ENCODE peak calls at places on chromosomes 6 and 20, in six cellular contexts. One of them, this sample, is unnamed.

GRCh38 chr20:25062841-25063240 is 4.9 kb upstream of the ACSS1 start:
- DNase-seq in caudate nucleus: no peak
- DNase-seq in right lobe of liver: no peak
- DNase-seq in CD8-positive, alpha-beta T cell: no peak
- DNase-seq in lower lobe of right lung: no peak
- DNase-seq in psoas muscle: peak; percentile 6
- DNase-seq in this sample: no peak

GRCh38 chr6:43256670-43257664 is 13.7 kb downstream of the TTBK1 start:
- DNase-seq in caudate nucleus: no peak
- DNase-seq in right lobe of liver: no peak
- DNase-seq in CD8-positive, alpha-beta T cell: no peak
- DNase-seq in lower lobe of right lung: no peak
- DNase-seq in psoas muscle: peak; percentile 7
- DNase-seq in this sample: no peak

GRCh38 chr20:63917811-63918210 is 22.9 kb downstream of the DNAJC5 start:
- DNase-seq in caudate nucleus: peak; percentile 20
- DNase-seq in right lobe of liver: no peak
- DNase-seq in CD8-positive, alpha-beta T cell: no peak
- DNase-seq in lower lobe of right lung: no peak
- DNase-seq in psoas muscle: no peak
- DNase-seq in this sample: peak; percentile 7

GRCh38 chr6:32177182-32177787 is 920 bp upstream of the RNF5 start:
- DNase-seq in caudate nucleus: peak; percentile 36
- DNase-seq in right lobe of liver: no peak
- DNase-seq in CD8-positive, alpha-beta T cell: no peak
- DNase-seq in lower lobe of right lung: no peak
- DNase-seq in psoas muscle: no peak
- DNase-seq in this sample: no peak

GRCh38 chr6:94769197-94769596 is 808.1 kb upstream of the MANEA start:
- DNase-seq in caudate nucleus: no peak
- DNase-seq in right lobe of liver: no peak
- DNase-seq in CD8-positive, alpha-beta T cell: no peak
- DNase-seq in lower lobe of right lung: no peak
- DNase-seq in psoas muscle: no peak
- DNase-seq in this sample: no peak

GRCh38 chr6:31495580-31495979 is 2.4 kb upstream of the MICB start:
- DNase-seq in caudate nucleus: no peak
- DNase-seq in right lobe of liver: no peak
- DNase-seq in CD8-positive, alpha-beta T cell: no peak
- DNase-seq in lower lobe of right lung: no peak
- DNase-seq in psoas muscle: no peak
- DNase-seq in this sample: peak; percentile 42

GRCh38 chr6:158086706-158087518 is 81.2 kb downstream of the SERAC1 start:
- DNase-seq in caudate nucleus: no peak
- DNase-seq in right lobe of liver: no peak
- DNase-seq in CD8-positive, alpha-beta T cell: no peak
- DNase-seq in lower lobe of right lung: peak; percentile 63
- DNase-seq in psoas muscle: no peak
- DNase-seq in this sample: no peak

GRCh38 chr20:57103146-57103800 is 163.2 kb downstream of the BMP7 start:
- DNase-seq in caudate nucleus: peak; percentile 41
- DNase-seq in right lobe of liver: no peak
- DNase-seq in CD8-positive, alpha-beta T cell: no peak
- DNase-seq in lower lobe of right lung: no peak
- DNase-seq in psoas muscle: no peak
- DNase-seq in this sample: no peak

GRCh38 chr6:32244946-32245398 is 21.1 kb upstream of the NOTCH4 start:
- DNase-seq in caudate nucleus: peak; percentile 27
- DNase-seq in right lobe of liver: peak; percentile 76
- DNase-seq in CD8-positive, alpha-beta T cell: peak; percentile 75
- DNase-seq in lower lobe of right lung: peak; percentile 83
- DNase-seq in psoas muscle: peak; percentile 89
- DNase-seq in this sample: peak; percentile 40

GRCh38 chr20:18288748-18289705 is 700 bp downstream of the ZNF133 start:
- DNase-seq in caudate nucleus: no peak
- DNase-seq in right lobe of liver: peak; percentile 24
- DNase-seq in CD8-positive, alpha-beta T cell: no peak
- DNase-seq in lower lobe of right lung: no peak
- DNase-seq in psoas muscle: peak; percentile 50
- DNase-seq in this sample: peak; percentile 6

GRCh38 chr6:85945454-85946185 is 302.9 kb upstream of the SYNCRIP start:
- DNase-seq in caudate nucleus: no peak
- DNase-seq in right lobe of liver: no peak
- DNase-seq in CD8-positive, alpha-beta T cell: no peak
- DNase-seq in lower lobe of right lung: no peak
- DNase-seq in psoas muscle: no peak
- DNase-seq in this sample: no peak

GRCh38 chr6:64224819-64225218 is 589.2 kb downstream of the PHF3 start:
- DNase-seq in caudate nucleus: no peak
- DNase-seq in right lobe of liver: peak; percentile 10
- DNase-seq in CD8-positive, alpha-beta T cell: no peak
- DNase-seq in lower lobe of right lung: no peak
- DNase-seq in psoas muscle: peak; percentile 53
- DNase-seq in this sample: no peak
- H3K27ac ChIP-seq in caudate nucleus: no peak overlapping the region
- H3K27ac ChIP-seq in right lobe of liver: no peak overlapping the region
- H3K27ac ChIP-seq in CD8-positive, alpha-beta T cell: no peak overlapping the region
- H3K27ac ChIP-seq in lower lobe of right lung: no peak overlapping the region
- H3K27ac ChIP-seq in psoas muscle: no peak overlapping the region
- H3K27ac ChIP-seq in this sample: no peak overlapping the region

DNA sequence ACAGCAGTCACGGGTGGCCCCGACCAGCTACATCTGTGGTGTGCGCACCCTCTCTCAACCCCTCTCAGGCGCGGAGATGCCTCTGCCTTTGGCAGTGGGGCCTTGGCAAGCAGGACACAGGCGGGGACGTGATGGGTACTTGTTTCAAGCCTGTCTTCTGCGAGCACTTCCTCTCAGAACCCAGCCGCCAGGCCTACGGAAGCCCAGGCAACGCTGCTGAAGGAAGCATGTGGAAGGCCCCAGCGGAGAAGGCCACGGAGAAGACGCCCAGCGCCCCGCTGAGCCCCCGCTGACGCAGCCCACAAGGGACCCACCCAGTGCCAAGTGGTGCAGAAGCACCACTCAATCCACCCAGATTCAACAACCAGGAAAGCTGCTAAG is 13.0 kb downstream of the SERPINB6 start:
- DNase-seq in caudate nucleus: no peak
- DNase-seq in right lobe of liver: peak; percentile 57
- DNase-seq in CD8-positive, alpha-beta T cell: no peak
- DNase-seq in lower lobe of right lung: peak; percentile 86
- DNase-seq in psoas muscle: peak; percentile 70
- DNase-seq in this sample: no peak
- H3K27ac ChIP-seq in caudate nucleus: no peak overlapping the region
- H3K27ac ChIP-seq in right lobe of liver: no peak overlapping the region
- H3K27ac ChIP-seq in CD8-positive, alpha-beta T cell: no peak overlapping the region
- H3K27ac ChIP-seq in lower lobe of right lung: peak overlapping the region; percentile 83
- H3K27ac ChIP-seq in psoas muscle: peak overlapping the region; percentile 51
- H3K27ac ChIP-seq in this sample: no peak overlapping the region

DNA sequence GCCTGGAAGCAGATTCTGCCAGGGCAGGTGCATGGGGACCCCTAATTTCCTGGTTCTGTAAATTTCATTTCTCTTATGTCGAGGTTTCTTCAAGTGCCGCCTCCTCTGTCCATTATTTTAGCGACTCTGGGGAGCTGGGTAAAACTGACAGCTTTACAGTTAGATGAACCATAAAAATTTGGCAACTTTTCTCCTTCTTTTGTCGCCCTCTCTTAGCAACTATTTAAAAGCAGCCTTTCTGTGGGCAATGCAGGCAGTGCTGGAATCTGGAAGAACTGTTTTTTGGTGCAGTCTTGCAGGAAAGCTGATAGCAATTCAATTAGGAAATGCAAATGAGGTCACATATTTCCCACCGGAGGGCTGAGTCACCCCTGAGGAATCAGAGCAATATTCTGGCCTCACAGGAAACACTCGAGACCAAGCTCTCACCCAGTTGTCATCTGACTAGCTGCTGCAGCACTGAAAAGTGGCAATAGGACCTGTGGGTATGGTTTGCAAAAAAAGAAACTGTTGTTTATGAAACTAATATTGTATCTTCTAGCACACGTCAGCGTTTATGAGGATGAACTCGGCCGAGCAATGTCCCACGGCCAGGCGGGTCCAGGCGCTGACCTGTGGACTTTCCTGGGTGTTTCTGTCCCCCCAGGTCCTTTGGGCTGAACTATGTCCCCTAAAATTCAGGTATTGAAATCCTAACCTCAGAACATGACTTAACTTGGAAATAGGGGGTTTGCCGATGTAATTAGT is 312.3 kb downstream of the TAF4 start:
- DNase-seq in caudate nucleus: no peak
- DNase-seq in right lobe of liver: peak; percentile 7
- DNase-seq in CD8-positive, alpha-beta T cell: no peak
- DNase-seq in lower lobe of right lung: peak; percentile 8
- DNase-seq in psoas muscle: peak; percentile 22
- DNase-seq in this sample: peak; percentile 88
- H3K27ac ChIP-seq in caudate nucleus: peak overlapping the region; percentile 4
- H3K27ac ChIP-seq in right lobe of liver: no peak overlapping the region
- H3K27ac ChIP-seq in CD8-positive, alpha-beta T cell: no peak overlapping the region
- H3K27ac ChIP-seq in lower lobe of right lung: no peak overlapping the region
- H3K27ac ChIP-seq in psoas muscle: no peak overlapping the region
- H3K27ac ChIP-seq in this sample: peak overlapping the region; percentile 30

GRCh38 chr20:20573797-20574196 is 138.6 kb downstream of the RALGAPA2 start:
- DNase-seq in caudate nucleus: no peak
- DNase-seq in right lobe of liver: no peak
- DNase-seq in CD8-positive, alpha-beta T cell: no peak
- DNase-seq in lower lobe of right lung: no peak
- DNase-seq in psoas muscle: no peak
- DNase-seq in this sample: no peak
- H3K27ac ChIP-seq in caudate nucleus: no peak overlapping the region
- H3K27ac ChIP-seq in right lobe of liver: no peak overlapping the region
- H3K27ac ChIP-seq in CD8-positive, alpha-beta T cell: no peak overlapping the region
- H3K27ac ChIP-seq in lower lobe of right lung: no peak overlapping the region
- H3K27ac ChIP-seq in psoas muscle: no peak overlapping the region
- H3K27ac ChIP-seq in this sample: no peak overlapping the region

GRCh38 chr20:36097751-36098151 is 56.8 kb upstream of the EPB41L1 start:
- DNase-seq in caudate nucleus: no peak
- DNase-seq in right lobe of liver: no peak
- DNase-seq in CD8-positive, alpha-beta T cell: no peak
- DNase-seq in lower lobe of right lung: no peak
- DNase-seq in psoas muscle: no peak
- DNase-seq in this sample: no peak

GRCh38 chr20:36099106-36099505 is 55.4 kb upstream of the EPB41L1 start:
- DNase-seq in caudate nucleus: no peak
- DNase-seq in right lobe of liver: no peak
- DNase-seq in CD8-positive, alpha-beta T cell: no peak
- DNase-seq in lower lobe of right lung: no peak
- DNase-seq in psoas muscle: no peak
- DNase-seq in this sample: no peak

GRCh38 chr20:36097331-36097730 is 57.2 kb upstream of the EPB41L1 start:
- DNase-seq in caudate nucleus: no peak
- DNase-seq in right lobe of liver: no peak
- DNase-seq in CD8-positive, alpha-beta T cell: no peak
- DNase-seq in lower lobe of right lung: no peak
- DNase-seq in psoas muscle: no peak
- DNase-seq in this sample: peak; percentile 82

GRCh38 chr20:36096404-36096799 is 58.1 kb upstream of the EPB41L1 start:
- DNase-seq in caudate nucleus: no peak
- DNase-seq in right lobe of liver: no peak
- DNase-seq in CD8-positive, alpha-beta T cell: no peak
- DNase-seq in lower lobe of right lung: no peak
- DNase-seq in psoas muscle: no peak
- DNase-seq in this sample: peak; percentile 44

GRCh38 chr20:36098364-36098763 is 56.2 kb upstream of the EPB41L1 start:
- DNase-seq in caudate nucleus: no peak
- DNase-seq in right lobe of liver: no peak
- DNase-seq in CD8-positive, alpha-beta T cell: no peak
- DNase-seq in lower lobe of right lung: no peak
- DNase-seq in psoas muscle: no peak
- DNase-seq in this sample: peak; percentile 51
- H3K27ac ChIP-seq in caudate nucleus: peak overlapping the region; percentile 46
- H3K27ac ChIP-seq in right lobe of liver: peak overlapping the region; percentile 13
- H3K27ac ChIP-seq in CD8-positive, alpha-beta T cell: no peak overlapping the region
- H3K27ac ChIP-seq in lower lobe of right lung: peak overlapping the region; percentile 59
- H3K27ac ChIP-seq in psoas muscle: no peak overlapping the region
- H3K27ac ChIP-seq in this sample: no peak overlapping the region

GRCh38 chr6:122788663-122789062 is 395 bp upstream of the SMPDL3A start:
- DNase-seq in caudate nucleus: no peak
- DNase-seq in right lobe of liver: no peak
- DNase-seq in CD8-positive, alpha-beta T cell: no peak
- DNase-seq in lower lobe of right lung: no peak
- DNase-seq in psoas muscle: no peak
- DNase-seq in this sample: no peak
- H3K27ac ChIP-seq in caudate nucleus: peak overlapping the region; percentile 92
- H3K27ac ChIP-seq in right lobe of liver: peak overlapping the region; percentile 100
- H3K27ac ChIP-seq in CD8-positive, alpha-beta T cell: no peak overlapping the region
- H3K27ac ChIP-seq in lower lobe of right lung: peak overlapping the region; percentile 93
- H3K27ac ChIP-seq in psoas muscle: peak overlapping the region; percentile 99
- H3K27ac ChIP-seq in this sample: peak overlapping the region; percentile 87

This sample was measured in astrocyte.